ENCODE peak calls at places on chromosomes 12 and 14, in six cellular contexts. X is MV-4-11; Q is HTR-8/SVneo; Y is activated T-cell treated with anti-CD3 and anti-CD28 coated beads, Interleukin-2, amount 50 U/mL, for 4 hours; I is activated CD4-positive, CD25-positive, alpha-beta regulatory T cell treated with anti-CD3 and anti-CD28 coated beads, Interleukin-2, amount 50 U/mL, for 16 hours; U is NCI-H2107. J is an unnamed sample.
A peak's percentile ranks its signal among the peaks of the same experiment; 100 is the strongest.

GRCh38 chr12:88420460-88420859 is 159.8 kb downstream of the KITLG start:
- DNase-seq in U (no peak), X (peak; percentile 31), Q (peak; percentile 26), I (no peak), Y (no peak), J (no peak)

GRCh38 chr12:110370732-110371141 is 32.8 kb downstream of the ANAPC7 start:
- DNase-seq in U (peak; percentile 55), I (no peak), X (no peak), Q (no peak), Y (no peak), J (peak; percentile 69)

GRCh38 chr12:110537605-110538409 is 35.7 kb downstream of the RAD9B start:
- DNase-seq in Y (no peak), X (no peak), U (peak; percentile 92), Q (no peak), I (no peak), J (peak; percentile 41)

GRCh38 chr12:12685305-12685704 is 10.7 kb downstream of the GPR19 start:
- DNase-seq in X (no peak), Y (no peak), Q (no peak), U (peak; percentile 33), I (no peak), J (peak; percentile 61)

GRCh38 chr14:51167587-51168219 is 72.3 kb upstream of the TMX1 start:
- DNase-seq in Q (no peak), I (no peak), Y (no peak), X (peak; percentile 80), U (no peak), J (no peak)

GRCh38 chr14:104967414-104968152 is 10.6 kb downstream of the AHNAK2 start:
- DNase-seq in U (no peak), X (no peak), I (no peak), Q (no peak), Y (no peak), J (peak; percentile 85)

GRCh38 chr14:30375280-30375892 is 183.6 kb upstream of the G2E3 start:
- DNase-seq in Y (peak; percentile 38), X (peak; percentile 44), Q (peak; percentile 59), U (no peak), I (peak; percentile 21), J (peak; percentile 91)

GRCh38 chr14:96176275-96176674 is 28.4 kb upstream of the BDKRB2 start:
- DNase-seq in U (no peak), Y (no peak), X (no peak), I (no peak), Q (no peak), J (no peak)

GRCh38 chr14:95291859-95292542 is 27.7 kb downstream of the CLMN start:
- DNase-seq in I (no peak), U (peak; percentile 33), Y (no peak), Q (no peak), X (no peak), J (no peak)

GRCh38 chr12:126193190-126193589 is 1128.0 kb downstream of the AACS start:
- DNase-seq in Q (no peak), Y (no peak), X (peak; percentile 0), U (no peak), I (no peak), J (no peak)

GRCh38 chr14:98082833-98083232 is 1189.2 kb downstream of the BCL11B start:
- DNase-seq in Y (no peak), U (no peak), Q (no peak), I (no peak), X (no peak), J (no peak)

GRCh38 chr14:50347521-50347920 is 35.4 kb downstream of the DMAC2L start:
- DNase-seq in X (no peak), U (no peak), Q (no peak), I (no peak), Y (no peak), J (no peak)

GRCh38 chr12:57143454-57143853 is 4.0 kb downstream of the LRP1-AS start:
- DNase-seq in Y (no peak), I (no peak), U (no peak), Q (no peak), X (no peak), J (no peak)

GRCh38 chr14:73742520-73743238 is 28.5 kb upstream of the PNMA1 start:
- DNase-seq in I (no peak), U (no peak), Y (no peak), X (no peak), Q (no peak), J (no peak)

GRCh38 chr14:23984891-23985607 is 3.7 kb upstream of the DHRS4L2 start:
- DNase-seq in Y (no peak), U (no peak), X (peak; percentile 91), I (no peak), Q (no peak), J (no peak)

GRCh38 chr12:52249041-52249461 is 16.0 kb downstream of the KRT7 start:
- DNase-seq in Y (no peak), I (no peak), U (no peak), Q (no peak), X (no peak), J (peak; percentile 49)